ENCODE peak calls at places on chromosome 7, in seven cellular contexts. T, D, I, W, C, Y and A are unnamed samples. For H3K4me1, the result is how much of the 10 kb centered on the place peaks cover.

GRCh38 chr7:6284055-6284400 is 11.6 kb upstream of the CYTH3 start:
- DNase-seq in T (no peak), D (no peak), I (no peak), W (peak), C (peak), Y (no peak), A (no peak)

GRCh38 chr7:43522406-43523156 is 60.3 kb upstream of the STK17A start:
- DNase-seq in T (peak), D (no peak), I (no peak), W (peak), C (peak), Y (no peak), A (peak)

GRCh38 chr7:152383341-152384234 is 52.2 kb downstream of the KMT2C start:
- DNase-seq in T (no peak), D (no peak), I (no peak), W (peak), C (no peak), Y (no peak), A (peak)

GRCh38 chr7:18509491-18509890 is 13.9 kb downstream of the HDAC9 start:
- DNase-seq in T (no peak), D (no peak), I (no peak), W (no peak), C (no peak), Y (no peak), A (peak)

GRCh38 chr7:90894122-90894521 is 298.0 kb downstream of the CDK14 start:
- DNase-seq in T (no peak), D (no peak), I (no peak), W (no peak), C (no peak), Y (no peak), A (no peak)

GRCh38 chr7:65927489-65928448 is 54.2 kb downstream of the GUSB start:
- DNase-seq in T (peak), D (no peak), I (no peak), W (no peak), C (no peak), Y (no peak), A (no peak)

GRCh38 chr7:5083291-5083690 is 37.6 kb downstream of the RBAK start:
- DNase-seq in T (no peak), D (no peak), I (no peak), W (no peak), C (no peak), Y (no peak), A (no peak)

GRCh38 chr7:105794741-105795729 is 81.4 kb downstream of the ATXN7L1 start:
- DNase-seq in T (no peak), D (no peak), I (no peak), W (peak), C (no peak), Y (no peak), A (peak)

GRCh38 chr7:11701829-11702560 is 130.0 kb downstream of the THSD7A start:
- DNase-seq in T (peak), D (no peak), I (no peak), W (no peak), C (no peak), Y (no peak), A (no peak)

GRCh38 chr7:46651561-46652088 is 730.6 kb upstream of the IGFBP3 start:
- DNase-seq in T (no peak), D (no peak), I (no peak), W (no peak), C (peak), Y (no peak), A (no peak)

GRCh38 chr7:46653848-46654247 is 732.8 kb upstream of the IGFBP3 start:
- DNase-seq in T (no peak), D (no peak), I (no peak), W (no peak), C (no peak), Y (no peak), A (no peak)

GRCh38 chr7:46658281-46658680 is 737.2 kb upstream of the IGFBP3 start:
- DNase-seq in T (no peak), D (no peak), I (no peak), W (no peak), C (no peak), Y (no peak), A (no peak)

GRCh38 chr7:46652317-46652716 is 731.2 kb upstream of the IGFBP3 start:
- DNase-seq in T (no peak), D (no peak), I (no peak), W (no peak), C (no peak), Y (no peak), A (no peak)

DNA sequence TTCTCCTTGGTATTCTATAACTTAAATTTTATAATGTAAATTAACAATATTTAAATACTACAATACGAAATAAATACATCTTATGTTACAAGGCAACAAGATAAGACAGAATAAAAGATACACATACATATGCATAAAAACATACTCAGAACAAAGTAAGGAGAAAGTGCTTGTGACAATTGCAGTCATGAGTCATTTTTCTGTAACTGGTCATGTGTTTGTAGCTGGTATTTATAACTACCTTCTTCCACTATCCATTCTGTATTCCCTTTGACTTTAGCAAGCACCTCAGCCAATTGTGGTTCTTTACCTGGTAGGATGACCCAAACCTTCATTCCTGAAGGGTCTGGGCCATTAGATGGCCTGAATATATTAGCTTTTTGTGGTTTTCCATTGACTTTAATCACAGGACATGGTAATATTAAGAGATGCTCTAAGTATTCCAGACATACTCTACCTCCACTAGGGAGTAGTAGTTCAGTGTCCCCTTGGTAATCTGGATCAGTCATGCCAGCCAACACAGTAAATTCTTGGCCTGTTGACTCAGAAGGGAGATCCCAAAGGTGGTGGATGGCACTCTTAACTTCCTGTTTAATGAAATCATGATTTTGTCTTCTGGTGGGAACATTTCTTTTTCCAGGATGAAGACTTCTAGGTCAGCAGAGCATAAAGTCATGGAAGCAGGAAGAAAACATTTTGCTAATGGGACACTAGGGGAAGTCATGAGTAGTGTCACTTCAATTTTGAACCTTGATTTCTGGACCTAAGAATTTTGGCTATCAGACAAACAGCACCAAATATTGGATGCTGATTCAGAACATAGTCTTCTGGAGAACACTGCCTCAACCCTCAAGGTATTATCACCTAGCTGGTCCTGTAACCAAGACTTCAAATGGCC is 733.7 kb upstream of the IGFBP3 start:
- DNase-seq in T (no peak), D (no peak), I (no peak), W (no peak), C (no peak), Y (no peak), A (peak)
- H3K4me1 ChIP-seq in T (under half), D (under half), I (under half), W (under half), C (under half), Y (under half), A (under half)

GRCh38 chr7:129052441-129052840 is 2.5 kb downstream of the TNPO3 start:
- DNase-seq in T (no peak), D (no peak), I (no peak), W (no peak), C (no peak), Y (no peak), A (no peak)
- H2BK120ac ChIP-seq in T (no peak), D (no peak), I (no peak), W (no peak), C (no peak), Y (no peak), A (no peak)

DNA sequence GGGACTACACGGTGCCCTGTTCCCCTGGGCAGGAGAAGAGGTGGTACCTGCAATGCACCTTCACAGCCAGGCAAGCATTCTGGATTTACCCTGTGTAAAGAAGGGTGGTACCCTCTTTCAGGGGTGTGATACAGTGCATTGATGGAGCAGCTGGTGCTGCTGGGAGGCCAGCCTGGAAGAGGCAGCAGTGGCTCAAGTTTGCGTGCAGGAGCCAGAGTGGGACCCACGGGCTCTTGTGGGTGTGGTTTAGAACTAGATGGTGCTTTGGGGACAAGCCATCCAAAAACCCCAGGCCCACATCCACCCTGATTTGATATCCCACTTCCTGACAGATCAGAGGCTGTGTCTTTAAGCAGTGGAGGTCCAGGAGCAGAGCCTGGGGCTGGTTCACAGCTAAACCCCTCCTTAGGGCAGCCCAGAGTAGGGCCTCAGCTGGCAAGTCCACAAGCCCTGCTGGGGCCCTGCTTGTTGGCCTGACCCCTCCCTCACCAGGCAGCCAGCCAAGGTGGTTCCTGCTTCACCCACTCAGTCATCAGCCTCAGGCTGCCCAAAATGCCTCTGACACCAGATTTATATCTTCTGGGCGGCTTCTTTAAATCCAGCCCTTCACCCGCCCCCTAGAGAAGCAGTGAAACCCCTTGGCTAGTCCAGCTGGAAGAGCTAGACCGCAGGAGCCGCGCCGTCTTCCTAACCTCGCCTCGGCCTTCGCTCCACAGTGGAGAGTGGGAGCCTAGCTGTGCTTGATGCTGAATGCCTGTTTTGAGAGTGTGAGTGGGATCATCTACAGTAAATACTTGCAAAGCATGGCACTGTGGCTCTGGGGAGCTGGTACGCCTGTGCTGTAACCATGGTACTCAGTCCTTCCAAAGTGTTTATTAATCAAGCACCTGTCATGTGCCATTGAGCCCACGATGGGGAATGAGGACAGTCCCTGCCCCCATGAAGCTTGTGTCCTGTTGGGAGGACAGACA is 1.4 kb upstream of the ASIC3 start:
- DNase-seq in T (no peak), D (no peak), I (no peak), W (no peak), C (no peak), Y (no peak), A (peak)
- H3K4me1 ChIP-seq in T (under half), D (under half), I (under half), W (under half), C (under half), Y (under half), A (under half)

GRCh38 chr7:14457567-14458453 is 444.7 kb downstream of the DGKB start:
- DNase-seq in T (peak), D (peak), I (peak), W (peak), C (peak), Y (peak), A (peak)
- H2BK120ac ChIP-seq in T (no peak), D (no peak), I (no peak), W (no peak), C (no peak), Y (no peak), A (no peak)

GRCh38 chr7:116984511-116984910 is 31.2 kb downstream of the ST7 start:
- DNase-seq in T (no peak), D (no peak), I (no peak), W (no peak), C (no peak), Y (no peak), A (no peak)
- H3K4me1 ChIP-seq in T (under half), D (under half), I (under half), W (under half), C (under half), Y (under half), A (under half)

GRCh38 chr7:100752994-100753393 is 19.6 kb downstream of the ZAN start:
- DNase-seq in T (no peak), D (no peak), I (no peak), W (no peak), C (no peak), Y (no peak), A (no peak)
- H2BK120ac ChIP-seq in T (no peak), D (no peak), I (no peak), W (no peak), C (no peak), Y (no peak), A (no peak)

GRCh38 chr7:100432621-100433275 is 3.1 kb downstream of the MEPCE start:
- DNase-seq in T (no peak), D (no peak), I (no peak), W (no peak), C (no peak), Y (no peak), A (no peak)
- H3K4me1 ChIP-seq in T (under half), D (under half), I (under half), W (under half), C (under half), Y (under half), A (under half)

GRCh38 chr7:159198016-159198724 is 53.5 kb upstream of the VIPR2 start:
- DNase-seq in T (no peak), D (no peak), I (no peak), W (no peak), C (no peak), Y (no peak), A (no peak)
- H2BK120ac ChIP-seq in T (no peak), D (no peak), I (no peak), W (no peak), C (no peak), Y (no peak), A (no peak)

GRCh38 chr7:47481656-47482012 is 100.3 kb downstream of the TNS3 start:
- DNase-seq in T (no peak), D (no peak), I (no peak), W (no peak), C (no peak), Y (no peak), A (no peak)

GRCh38 chr7:47483604-47484273 is 98.2 kb downstream of the TNS3 start:
- DNase-seq in T (peak), D (no peak), I (no peak), W (peak), C (no peak), Y (no peak), A (peak)

GRCh38 chr7:47480576-47481538 is 101.1 kb downstream of the TNS3 start:
- DNase-seq in T (no peak), D (peak), I (no peak), W (peak), C (no peak), Y (no peak), A (no peak)

GRCh38 chr7:47479821-47480575 is 101.9 kb downstream of the TNS3 start:
- DNase-seq in T (no peak), D (peak), I (no peak), W (no peak), C (no peak), Y (no peak), A (no peak)

GRCh38 chr7:47482013-47482761 is 99.7 kb downstream of the TNS3 start:
- DNase-seq in T (peak), D (no peak), I (no peak), W (peak), C (peak), Y (no peak), A (peak)
- H3K4me1 ChIP-seq in T (under half), D (under half), I (under half), W (half or more), C (half or more), Y (under half), A (half or more)